ENCODE peak calls at places on chromosomes 12 and 14, in six cellular contexts. One of them, this sample, is unnamed.

GRCh38 chr14:51552768-51553426 is 98.8 kb upstream of the FRMD6 start:
- DNase-seq in GM12878: no peak
- DNase-seq in Panc1: no peak
- DNase-seq in suprapubic skin: peak; percentile 85
- DNase-seq in upper lobe of left lung: no peak
- DNase-seq in stomach: no peak
- DNase-seq in this sample: no peak

GRCh38 chr12:49017764-49018281 is 753 bp downstream of the PRKAG1 start:
- DNase-seq in stomach: no peak
- DNase-seq in suprapubic skin: no peak
- DNase-seq in GM12878: no peak
- DNase-seq in Panc1: no peak
- DNase-seq in upper lobe of left lung: no peak
- DNase-seq in this sample: no peak

GRCh38 chr12:113875681-113876080 is 90.4 kb downstream of the RBM19 start:
- DNase-seq in stomach: no peak
- DNase-seq in suprapubic skin: no peak
- DNase-seq in Panc1: no peak
- DNase-seq in GM12878: no peak
- DNase-seq in upper lobe of left lung: no peak
- DNase-seq in this sample: no peak

GRCh38 chr12:2582631-2583616 is 211.8 kb upstream of the FKBP4 start:
- DNase-seq in stomach: peak; percentile 75
- DNase-seq in suprapubic skin: no peak
- DNase-seq in GM12878: no peak
- DNase-seq in upper lobe of left lung: peak; percentile 54
- DNase-seq in Panc1: no peak
- DNase-seq in this sample: no peak

GRCh38 chr12:42031847-42032564 is 112.7 kb downstream of the GXYLT1 start:
- DNase-seq in Panc1: no peak
- DNase-seq in upper lobe of left lung: no peak
- DNase-seq in stomach: no peak
- DNase-seq in GM12878: no peak
- DNase-seq in suprapubic skin: no peak
- DNase-seq in this sample: no peak

GRCh38 chr14:53793790-53794560 is 162.7 kb downstream of the BMP4 start:
- DNase-seq in Panc1: no peak
- DNase-seq in GM12878: no peak
- DNase-seq in stomach: no peak
- DNase-seq in upper lobe of left lung: no peak
- DNase-seq in suprapubic skin: no peak
- DNase-seq in this sample: no peak

GRCh38 chr12:123140675-123141614 is 9.9 kb downstream of the PITPNM2 start:
- DNase-seq in stomach: no peak
- DNase-seq in GM12878: no peak
- DNase-seq in upper lobe of left lung: no peak
- DNase-seq in Panc1: no peak
- DNase-seq in suprapubic skin: peak; percentile 58
- DNase-seq in this sample: no peak

GRCh38 chr12:106903241-106903950 is 52.3 kb upstream of the TMEM263 start:
- DNase-seq in Panc1: no peak
- DNase-seq in GM12878: no peak
- DNase-seq in suprapubic skin: peak; percentile 81
- DNase-seq in stomach: peak; percentile 89
- DNase-seq in upper lobe of left lung: peak; percentile 86
- DNase-seq in this sample: no peak

GRCh38 chr12:89307665-89308253 is 44.5 kb downstream of the DUSP6 start:
- DNase-seq in Panc1: no peak
- DNase-seq in stomach: no peak
- DNase-seq in GM12878: no peak
- DNase-seq in upper lobe of left lung: no peak
- DNase-seq in suprapubic skin: no peak
- DNase-seq in this sample: no peak

GRCh38 chr12:104137175-104137901 is 672 bp downstream of the NFYB start:
- DNase-seq in Panc1: no peak
- DNase-seq in GM12878: peak; percentile 7
- DNase-seq in upper lobe of left lung: peak; percentile 39
- DNase-seq in stomach: peak; percentile 34
- DNase-seq in suprapubic skin: peak; percentile 80
- DNase-seq in this sample: no peak

GRCh38 chr12:107486140-107486892 is 199.3 kb upstream of the PWP1 start:
- DNase-seq in Panc1: no peak
- DNase-seq in upper lobe of left lung: no peak
- DNase-seq in GM12878: no peak
- DNase-seq in stomach: no peak
- DNase-seq in suprapubic skin: no peak
- DNase-seq in this sample: no peak

GRCh38 chr12:70271025-70271424 is 27.8 kb downstream of the CNOT2 start:
- DNase-seq in GM12878: no peak
- DNase-seq in stomach: no peak
- DNase-seq in upper lobe of left lung: no peak
- DNase-seq in Panc1: no peak
- DNase-seq in suprapubic skin: no peak
- DNase-seq in this sample: no peak

GRCh38 chr12:122182887-122183587 is at the start of gene LRRC43:
- DNase-seq in GM12878: no peak
- DNase-seq in Panc1: no peak
- DNase-seq in suprapubic skin: no peak
- DNase-seq in upper lobe of left lung: peak; percentile 47
- DNase-seq in stomach: peak; percentile 56
- DNase-seq in this sample: no peak

GRCh38 chr14:80959448-80960006 is 4.1 kb downstream of the TSHR start:
- DNase-seq in stomach: no peak
- DNase-seq in suprapubic skin: no peak
- DNase-seq in Panc1: no peak
- DNase-seq in GM12878: peak; percentile 91
- DNase-seq in upper lobe of left lung: no peak
- DNase-seq in this sample: no peak

GRCh38 chr12:581746-582145 is 81.5 kb downstream of the NINJ2 start:
- DNase-seq in GM12878: no peak
- DNase-seq in suprapubic skin: peak; percentile 65
- DNase-seq in Panc1: no peak
- DNase-seq in upper lobe of left lung: no peak
- DNase-seq in stomach: no peak
- DNase-seq in this sample: no peak
- H3K27ac ChIP-seq in GM12878: no peak overlapping the region
- H3K27ac ChIP-seq in suprapubic skin: no peak overlapping the region
- H3K27ac ChIP-seq in Panc1: peak overlapping the region; percentile 68
- H3K27ac ChIP-seq in upper lobe of left lung: no peak overlapping the region
- H3K27ac ChIP-seq in stomach: no peak overlapping the region
- H3K27ac ChIP-seq in this sample: no peak overlapping the region

DNA sequence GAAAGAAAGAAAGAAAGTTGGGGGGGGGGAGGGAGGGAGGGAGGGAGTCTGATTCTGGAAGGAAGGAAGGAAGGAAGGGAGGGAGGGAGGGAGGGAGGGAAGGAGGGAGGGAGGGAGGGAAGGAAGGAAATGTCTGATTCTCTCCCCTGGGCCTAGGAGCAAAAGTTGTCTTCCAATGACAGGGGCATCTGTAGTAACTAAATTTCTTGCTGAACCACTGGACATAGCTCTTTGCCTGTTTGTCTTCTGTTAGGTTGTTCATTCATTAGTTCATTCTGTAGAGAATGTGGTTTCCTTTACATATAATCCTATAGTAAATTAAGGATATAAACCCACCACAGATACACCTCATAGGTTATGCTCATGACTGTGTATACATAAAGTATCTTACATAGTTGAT is 59.9 kb downstream of the GPR68 start:
- DNase-seq in GM12878: no peak
- DNase-seq in suprapubic skin: no peak
- DNase-seq in upper lobe of left lung: no peak
- DNase-seq in stomach: no peak
- DNase-seq in Panc1: no peak
- DNase-seq in this sample: no peak
- TF ChIP-seq POLR2AphosphoS5 in GM12878: no peak
- TF ChIP-seq POLR2AphosphoS5 in suprapubic skin: no peak
- TF ChIP-seq POLR2AphosphoS5 in upper lobe of left lung: no peak
- TF ChIP-seq POLR2AphosphoS5 in stomach: no peak
- TF ChIP-seq POLR2AphosphoS5 in Panc1: no peak
- TF ChIP-seq POLR2AphosphoS5 in this sample: no peak

DNA sequence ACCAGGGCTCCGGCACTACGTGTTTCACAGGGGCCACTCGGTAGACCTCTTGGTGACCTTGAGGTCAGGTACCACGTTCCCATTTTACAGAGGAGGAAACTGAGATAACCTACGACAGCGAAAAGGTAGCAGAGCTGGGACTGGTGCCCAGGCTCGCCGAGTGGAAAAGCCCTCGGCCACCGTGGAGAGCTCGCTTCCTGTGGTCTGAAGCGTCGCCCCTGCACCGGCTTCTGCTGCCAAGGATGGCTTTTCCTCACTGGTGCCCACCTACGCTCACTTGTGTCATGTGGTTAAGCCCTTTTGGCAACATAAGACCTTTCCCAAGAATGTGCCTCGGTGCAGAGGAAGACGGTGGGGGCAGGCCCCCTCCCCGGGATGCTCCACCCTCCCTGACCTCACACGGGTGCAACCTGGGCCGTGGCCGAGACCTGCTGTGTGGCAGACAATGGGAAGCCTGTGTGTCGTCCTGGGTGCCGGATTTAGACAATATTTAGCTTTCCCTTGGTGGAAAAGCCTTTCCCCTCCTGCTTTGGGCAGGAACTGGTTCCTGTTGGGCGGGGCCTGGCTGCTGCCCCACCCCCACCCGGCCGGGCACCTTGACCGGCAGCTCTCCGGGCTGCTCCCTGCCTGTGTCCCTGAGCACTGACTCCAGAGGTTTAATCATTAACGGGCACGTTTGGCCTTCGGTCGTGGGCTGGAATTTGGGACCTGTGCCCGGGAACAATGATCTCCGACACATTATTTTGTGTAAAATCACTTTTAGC is 32.4 kb upstream of the PPP1R13B start:
- DNase-seq in upper lobe of left lung: peak; percentile 88
- DNase-seq in stomach: peak; percentile 91
- DNase-seq in GM12878: no peak
- DNase-seq in Panc1: no peak
- DNase-seq in suprapubic skin: no peak
- DNase-seq in this sample: no peak
- H3K4me3 ChIP-seq in upper lobe of left lung: peak overlapping the region; percentile 45
- H3K4me3 ChIP-seq in stomach: peak overlapping the region; percentile 27
- H3K4me3 ChIP-seq in GM12878: no peak overlapping the region
- H3K4me3 ChIP-seq in Panc1: peak overlapping the region; percentile 45
- H3K4me3 ChIP-seq in suprapubic skin: peak overlapping the region; percentile 23
- H3K4me3 ChIP-seq in this sample: peak overlapping the region; percentile 47

GRCh38 chr12:52146822-52147366 is 44.9 kb downstream of the KRT80 start:
- DNase-seq in Panc1: no peak
- DNase-seq in suprapubic skin: no peak
- DNase-seq in upper lobe of left lung: no peak
- DNase-seq in stomach: no peak
- DNase-seq in GM12878: no peak
- DNase-seq in this sample: no peak
- H3K27ac ChIP-seq in Panc1: peak overlapping the region; percentile 97
- H3K27ac ChIP-seq in suprapubic skin: peak overlapping the region; percentile 99
- H3K27ac ChIP-seq in upper lobe of left lung: peak overlapping the region; percentile 89
- H3K27ac ChIP-seq in stomach: peak overlapping the region; percentile 92
- H3K27ac ChIP-seq in GM12878: no peak overlapping the region
- H3K27ac ChIP-seq in this sample: no peak overlapping the region

GRCh38 chr12:91926810-91927209 is 218.8 kb downstream of the BTG1 start:
- DNase-seq in stomach: no peak
- DNase-seq in upper lobe of left lung: no peak
- DNase-seq in GM12878: no peak
- DNase-seq in Panc1: peak; percentile 24
- DNase-seq in suprapubic skin: no peak
- DNase-seq in this sample: no peak
- TF ChIP-seq POLR2AphosphoS5 in stomach: peak; percentile 66
- TF ChIP-seq POLR2AphosphoS5 in upper lobe of left lung: no peak
- TF ChIP-seq POLR2AphosphoS5 in GM12878: no peak
- TF ChIP-seq POLR2AphosphoS5 in Panc1: peak; percentile 28
- TF ChIP-seq POLR2AphosphoS5 in suprapubic skin: no peak
- TF ChIP-seq POLR2AphosphoS5 in this sample: no peak

DNA sequence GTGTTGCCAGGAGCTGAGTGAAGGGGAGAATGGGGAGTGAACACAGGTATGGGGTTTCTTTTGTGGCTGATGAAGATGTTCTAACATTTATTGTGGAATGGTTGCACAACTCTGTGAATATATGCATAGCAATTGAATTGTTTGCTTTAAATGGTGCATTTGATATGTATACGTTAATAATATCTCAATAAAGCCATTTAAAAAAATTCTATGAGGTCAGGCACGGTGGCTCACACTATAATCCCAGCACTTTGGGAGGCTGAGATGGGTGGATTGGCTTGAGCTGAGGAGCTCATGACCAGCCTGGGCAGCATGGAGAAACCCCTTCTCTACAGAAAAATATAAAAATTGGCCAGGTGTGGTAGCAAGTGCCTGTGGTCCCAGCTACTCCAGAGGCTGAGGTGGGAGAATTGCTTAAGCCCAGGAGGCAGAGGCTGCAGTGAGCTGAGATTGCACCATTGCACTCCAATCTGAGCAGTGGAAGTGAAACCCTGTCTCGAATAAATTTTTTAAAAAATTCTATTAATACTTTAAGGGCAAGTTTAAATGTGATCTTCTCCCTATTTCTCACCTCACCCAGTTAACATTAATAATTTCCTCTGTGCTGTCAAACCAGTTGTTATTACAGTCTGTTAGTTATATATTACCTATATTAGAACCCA is 65.3 kb downstream of the DENND5B start:
- DNase-seq in GM12878: no peak
- DNase-seq in upper lobe of left lung: no peak
- DNase-seq in Panc1: no peak
- DNase-seq in stomach: no peak
- DNase-seq in suprapubic skin: no peak
- DNase-seq in this sample: no peak
- H3K4me3 ChIP-seq in GM12878: peak overlapping the region; percentile 14
- H3K4me3 ChIP-seq in upper lobe of left lung: no peak overlapping the region
- H3K4me3 ChIP-seq in Panc1: no peak overlapping the region
- H3K4me3 ChIP-seq in stomach: no peak overlapping the region
- H3K4me3 ChIP-seq in suprapubic skin: no peak overlapping the region
- H3K4me3 ChIP-seq in this sample: no peak overlapping the region

GRCh38 chr12:93727195-93727811 is 50.1 kb downstream of the CRADD start:
- DNase-seq in upper lobe of left lung: no peak
- DNase-seq in suprapubic skin: no peak
- DNase-seq in stomach: peak; percentile 33
- DNase-seq in Panc1: no peak
- DNase-seq in GM12878: no peak
- DNase-seq in this sample: no peak
- H3K27ac ChIP-seq in upper lobe of left lung: no peak overlapping the region
- H3K27ac ChIP-seq in suprapubic skin: no peak overlapping the region
- H3K27ac ChIP-seq in stomach: peak overlapping the region; percentile 64
- H3K27ac ChIP-seq in Panc1: no peak overlapping the region
- H3K27ac ChIP-seq in GM12878: no peak overlapping the region
- H3K27ac ChIP-seq in this sample: no peak overlapping the region

GRCh38 chr12:125061229-125061628 is 4.0 kb upstream of the AACS start:
- DNase-seq in upper lobe of left lung: no peak
- DNase-seq in suprapubic skin: no peak
- DNase-seq in Panc1: no peak
- DNase-seq in stomach: no peak
- DNase-seq in GM12878: no peak
- DNase-seq in this sample: no peak
- TF ChIP-seq POLR2AphosphoS5 in upper lobe of left lung: no peak
- TF ChIP-seq POLR2AphosphoS5 in suprapubic skin: no peak
- TF ChIP-seq POLR2AphosphoS5 in Panc1: no peak
- TF ChIP-seq POLR2AphosphoS5 in stomach: no peak
- TF ChIP-seq POLR2AphosphoS5 in GM12878: no peak
- TF ChIP-seq POLR2AphosphoS5 in this sample: no peak